ENCODE peak calls at places on chromosomes 1 and 21, in eight cellular contexts. O, K, L, M, E, Z, H and S are unnamed samples.

GRCh38 chr1:224387302-224387912 is 30.7 kb downstream of the CNIH4 start:
- DNase-seq in M (no peak), O (no peak), K (no peak), L (no peak), Z (no peak), H (no peak), E (no peak), S (no peak)

GRCh38 chr1:205918955-205919746 is 24.1 kb downstream of the SLC26A9 start:
- DNase-seq in M (peak), L (peak), E (peak), H (peak), O (peak), K (peak), Z (no peak), S (peak)

GRCh38 chr1:117632269-117633067 is 26.6 kb downstream of the TENT5C start:
- DNase-seq in M (no peak), O (no peak), H (no peak), Z (no peak), K (no peak), E (no peak), L (no peak), S (no peak)

GRCh38 chr1:17935230-17935629 is 172.4 kb upstream of the IGSF21 start:
- DNase-seq in K (no peak), Z (no peak), M (no peak), L (no peak), O (no peak), H (no peak), E (no peak), S (no peak)

GRCh38 chr21:40047993-40048730 is 180.9 kb downstream of the PCP4 start:
- DNase-seq in E (no peak), K (no peak), L (no peak), H (no peak), Z (peak), O (no peak), M (no peak), S (no peak)

GRCh38 chr1:26305667-26306289 is 658 bp downstream of the UBXN11 start:
- DNase-seq in Z (no peak), H (no peak), L (no peak), M (no peak), E (no peak), O (no peak), K (no peak), S (no peak)

GRCh38 chr1:184283999-184284398 is 102.8 kb upstream of the C1orf21 start:
- DNase-seq in K (no peak), M (no peak), Z (no peak), E (no peak), L (no peak), H (peak), O (no peak), S (no peak)

GRCh38 chr1:24641646-24642151 is 1.4 kb upstream of the SRRM1 start:
- DNase-seq in H (peak), L (peak), E (no peak), O (no peak), Z (no peak), M (peak), K (peak), S (peak)

GRCh38 chr1:230682882-230683610 is 30.9 kb downstream of the AGT start:
- DNase-seq in L (no peak), M (no peak), E (no peak), O (peak), Z (peak), K (no peak), H (no peak), S (no peak)

GRCh38 chr1:163537809-163538208 is 216.1 kb downstream of the NUF2 start:
- DNase-seq in H (no peak), O (no peak), K (no peak), Z (no peak), M (no peak), L (no peak), E (no peak), S (no peak)

GRCh38 chr1:240878631-240879030 is 266.7 kb upstream of the GREM2 start:
- DNase-seq in O (no peak), L (no peak), E (no peak), H (no peak), K (no peak), Z (no peak), M (no peak), S (no peak)

GRCh38 chr1:41537257-41537656 is 52.8 kb upstream of the EDN2 start:
- DNase-seq in Z (no peak), O (no peak), K (peak), E (no peak), L (peak), M (no peak), H (no peak), S (no peak)

GRCh38 chr1:44500181-44501021 is 95.3 kb downstream of the RNF220 start:
- DNase-seq in Z (no peak), L (no peak), E (no peak), K (no peak), H (peak), O (no peak), M (peak), S (no peak)

GRCh38 chr1:181028241-181029014 is 5.4 kb upstream of the MR1 start:
- DNase-seq in M (no peak), L (no peak), O (no peak), Z (no peak), E (no peak), K (no peak), H (no peak), S (no peak)

GRCh38 chr21:16309250-16309971 is 579.6 kb downstream of the USP25 start:
- DNase-seq in K (no peak), M (no peak), H (no peak), O (no peak), Z (no peak), L (no peak), E (no peak), S (no peak)

GRCh38 chr1:235336903-235337302 is 8.5 kb downstream of the GGPS1 start:
- DNase-seq in K (no peak), E (no peak), O (no peak), Z (no peak), H (no peak), M (no peak), L (no peak), S (no peak)

GRCh38 chr1:14602131-14602530 is 3.6 kb downstream of the KAZN start:
- DNase-seq in M (no peak), H (no peak), Z (no peak), O (no peak), L (peak), K (no peak), E (no peak), S (no peak)

GRCh38 chr1:16409536-16410152 is 27.6 kb downstream of the SPATA21 start:
- DNase-seq in Z (no peak), M (no peak), H (no peak), K (no peak), L (no peak), O (no peak), E (no peak), S (no peak)

GRCh38 chr1:109900489-109900888 is 10.2 kb upstream of the CSF1 start:
- DNase-seq in M (no peak), E (no peak), L (no peak), Z (no peak), K (no peak), O (no peak), H (no peak), S (no peak)

GRCh38 chr1:159862557-159862956 is at the start of gene VSIG8:
- DNase-seq in M (no peak), O (no peak), E (no peak), L (no peak), H (no peak), Z (no peak), K (no peak), S (no peak)

GRCh38 chr1:177209357-177209756 is 38.6 kb downstream of the BRINP2 start:
- DNase-seq in H (no peak), K (no peak), L (peak), E (peak), M (no peak), Z (peak), O (peak), S (no peak)

GRCh38 chr21:17610862-17611261 is 1.8 kb downstream of the BTG3 start:
- DNase-seq in O (no peak), H (no peak), K (no peak), Z (no peak), E (no peak), L (no peak), M (no peak), S (no peak)

GRCh38 chr1:36516372-36517018 is 33.8 kb upstream of the CSF3R start:
- DNase-seq in Z (no peak), H (peak), O (peak), E (peak), M (peak), L (no peak), K (peak), S (peak)

GRCh38 chr1:244662604-244663003 is 9.7 kb downstream of the DESI2 start:
- DNase-seq in K (no peak), O (no peak), L (no peak), Z (no peak), E (no peak), M (no peak), H (no peak), S (no peak)

GRCh38 chr1:153100241-153100640 is 5.9 kb upstream of the SPRR2E start:
- DNase-seq in L (no peak), K (no peak), E (no peak), M (no peak), Z (peak), O (peak), H (no peak), S (no peak)

GRCh38 chr1:66313446-66313845 is 220.5 kb upstream of the SGIP1 start:
- DNase-seq in K (no peak), E (no peak), Z (no peak), M (no peak), L (no peak), H (no peak), O (no peak), S (no peak)

GRCh38 chr1:17404820-17405219 is 32.8 kb downstream of the PADI6 start:
- DNase-seq in L (no peak), M (no peak), E (no peak), H (no peak), O (no peak), Z (no peak), K (no peak), S (no peak)

GRCh38 chr1:33388989-33389771 is 41.7 kb downstream of the PHC2 start:
- DNase-seq in O (no peak), H (no peak), Z (no peak), L (peak), K (no peak), E (no peak), M (no peak), S (no peak)

GRCh38 chr1:109792056-109792831 is 28.5 kb upstream of the EPS8L3 start:
- DNase-seq in O (peak), H (peak), Z (no peak), K (no peak), E (peak), M (peak), L (peak), S (no peak)

GRCh38 chr1:167450843-167451242 is 67.5 kb downstream of the CD247 start:
- DNase-seq in O (no peak), H (no peak), K (no peak), E (no peak), M (no peak), L (no peak), Z (no peak), S (no peak)

GRCh38 chr1:87176514-87176913 is 152.2 kb upstream of the LMO4 start:
- DNase-seq in L (no peak), M (no peak), E (no peak), H (no peak), O (no peak), Z (no peak), K (no peak), S (no peak)

GRCh38 chr21:44556879-44557278 is 1.7 kb downstream of the KRTAP10-3 start:
- DNase-seq in E (no peak), Z (no peak), K (peak), O (no peak), H (no peak), L (no peak), M (no peak), S (no peak)

DNA sequence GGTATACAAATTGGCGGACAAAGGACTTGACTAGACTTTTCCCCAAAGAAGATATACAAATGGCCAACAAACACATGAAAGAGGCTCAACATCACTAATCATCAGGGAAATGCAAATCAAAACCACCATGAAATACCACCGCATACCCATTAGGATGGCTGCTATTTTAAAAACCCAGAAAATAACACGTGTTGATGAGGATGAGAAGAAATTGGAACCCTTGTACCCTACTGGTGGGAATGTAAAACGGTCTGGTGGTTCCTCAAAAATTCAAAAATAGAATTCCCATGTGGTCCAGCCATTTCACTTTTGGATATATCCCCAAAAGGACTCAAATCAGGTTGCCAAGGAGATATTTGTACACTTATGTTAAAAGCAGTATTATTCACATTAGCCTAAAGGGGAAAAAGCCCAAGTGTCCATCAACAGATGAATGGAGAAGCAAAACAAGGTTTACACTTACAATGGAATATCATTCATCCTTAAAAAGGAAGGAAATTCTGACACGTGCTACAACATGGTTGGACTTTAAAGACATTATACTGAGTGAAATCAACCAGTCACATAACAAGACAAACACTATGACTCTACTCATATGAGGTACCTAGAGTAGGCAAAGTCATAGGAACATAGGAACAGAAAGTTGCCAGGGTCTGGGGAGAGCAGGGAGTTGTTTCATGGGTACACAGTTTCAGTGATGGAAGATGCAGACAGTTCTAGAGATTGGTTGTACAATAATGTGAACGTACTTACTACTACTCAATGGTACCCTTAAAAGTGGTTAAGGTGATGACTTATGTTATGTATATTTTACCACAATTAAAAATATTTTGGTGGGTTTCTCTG is 17.0 kb downstream of the CD34 start:
- DNase-seq in L (no peak), H (no peak), E (no peak), Z (no peak), K (no peak), M (no peak), O (no peak), S (no peak)
- TF ChIP-seq CTCF in L (no peak), H (no peak), E (no peak), Z (no peak), K (no peak), M (no peak), O (no peak), S (no peak)

GRCh38 chr1:3350441-3351261 is 103.8 kb upstream of the ARHGEF16 start:
- DNase-seq in E (no peak), K (no peak), M (no peak), Z (no peak), H (no peak), O (no peak), L (peak), S (no peak)
- TF ChIP-seq CTCF in E (no peak), K (no peak), M (no peak), Z (no peak), H (no peak), O (no peak), L (peak), S (no peak)

DNA sequence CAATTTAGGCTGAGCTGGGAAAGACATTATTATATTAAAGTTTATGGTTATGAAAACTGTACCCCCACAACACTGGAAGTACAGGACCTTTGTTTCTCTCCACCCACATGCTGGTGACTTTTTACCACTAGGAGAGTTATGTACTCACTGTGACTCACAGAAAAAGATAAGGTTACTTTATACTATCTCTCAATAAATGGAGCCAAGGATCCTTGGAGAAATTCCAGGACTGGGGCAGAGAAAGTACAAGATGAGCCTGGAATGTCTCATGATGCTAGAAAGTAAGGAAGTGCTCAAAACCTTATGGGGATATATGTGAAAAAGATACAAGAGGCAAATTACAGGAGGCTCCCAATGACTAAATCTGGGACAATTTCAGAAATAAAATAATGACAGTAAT is 63.9 kb upstream of the C1orf105 start:
- DNase-seq in Z (no peak), L (no peak), E (peak), H (no peak), M (no peak), O (no peak), K (no peak), S (no peak)
- TF ChIP-seq CTCF in Z (peak), L (no peak), E (no peak), H (no peak), M (no peak), O (no peak), K (no peak), S (no peak)

GRCh38 chr1:81551942-81552341 is 248.8 kb upstream of the ADGRL2 start:
- DNase-seq in H (no peak), M (no peak), E (no peak), Z (no peak), L (no peak), K (no peak), O (no peak), S (no peak)

GRCh38 chr1:81554534-81554933 is 246.2 kb upstream of the ADGRL2 start:
- DNase-seq in K (no peak), E (no peak), O (no peak), M (no peak), Z (no peak), L (no peak), H (no peak), S (no peak)

GRCh38 chr1:81550753-81551152 is 250.0 kb upstream of the ADGRL2 start:
- DNase-seq in H (no peak), L (no peak), M (no peak), O (peak), E (no peak), K (no peak), Z (peak), S (no peak)

GRCh38 chr1:81554108-81554507 is 246.6 kb upstream of the ADGRL2 start:
- DNase-seq in K (no peak), E (no peak), M (no peak), O (no peak), L (no peak), H (no peak), Z (no peak), S (no peak)

DNA sequence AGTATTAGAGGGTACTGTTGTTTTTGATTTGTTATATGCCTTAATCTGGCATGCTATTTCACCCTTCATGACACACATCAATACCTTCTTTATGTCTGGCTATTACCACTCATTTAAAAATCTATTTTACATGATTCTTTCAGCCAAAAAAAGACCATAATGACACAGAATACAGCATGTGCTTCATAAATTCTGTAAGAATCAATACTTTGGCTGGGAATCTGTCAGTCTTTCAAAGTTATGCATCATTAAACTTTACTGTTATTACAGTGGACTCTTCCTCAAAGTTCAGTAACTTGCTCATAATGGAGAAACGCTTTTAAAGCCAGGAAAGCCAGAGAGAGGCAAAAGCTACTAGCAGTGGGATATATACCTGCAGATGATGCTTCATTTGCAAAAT is 247.2 kb upstream of the ADGRL2 start:
- DNase-seq in Z (no peak), K (no peak), M (no peak), E (no peak), O (no peak), L (no peak), H (no peak), S (no peak)
- TF ChIP-seq CTCF in Z (no peak), K (no peak), M (no peak), E (no peak), O (no peak), L (no peak), H (no peak), S (no peak)

DNA sequence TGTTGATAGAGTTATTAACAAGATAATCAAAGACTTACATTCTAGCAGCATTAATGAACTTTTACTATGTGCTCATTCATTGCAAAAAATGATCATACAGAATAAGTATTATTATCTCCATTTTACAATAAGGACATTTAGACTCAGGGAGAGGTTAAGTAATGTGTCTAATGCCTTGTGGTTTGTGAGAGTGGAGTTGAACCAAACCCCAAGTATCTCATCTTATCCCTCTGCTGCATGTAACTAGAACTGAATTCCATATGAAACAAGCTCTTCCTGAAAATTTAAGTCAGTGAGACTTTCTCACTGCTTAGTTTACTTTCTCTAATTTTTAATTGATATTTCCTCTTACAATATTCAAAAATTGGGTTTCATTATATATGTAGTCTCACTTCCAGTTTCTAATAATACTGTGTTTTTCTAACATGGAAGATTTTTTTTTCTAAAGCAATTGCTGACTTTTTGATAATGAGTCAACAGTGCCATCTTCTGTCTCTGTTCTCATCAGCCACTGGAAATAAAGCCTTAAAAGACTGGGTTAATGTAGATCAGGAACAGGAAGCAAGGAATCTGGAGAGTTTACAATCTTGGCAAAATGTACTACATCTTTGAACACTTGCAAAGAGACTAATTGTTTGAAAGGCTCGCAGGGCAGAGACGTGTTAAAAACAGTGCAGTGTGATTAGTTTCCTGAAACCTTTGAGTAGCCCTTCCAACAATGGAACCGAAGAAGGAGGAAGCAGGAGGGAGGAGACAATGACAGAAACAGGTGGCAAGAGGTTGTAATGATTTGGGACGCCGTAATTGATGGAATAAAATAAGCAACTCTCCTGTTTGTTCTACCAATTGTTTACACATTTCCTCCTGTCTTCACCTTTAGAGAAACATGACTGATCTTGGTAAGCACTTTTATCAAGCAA is 567.6 kb downstream of the MRPL39 start:
- DNase-seq in E (no peak), Z (peak), K (no peak), O (no peak), M (no peak), H (no peak), L (no peak), S (peak)
- TF ChIP-seq CTCF in E (no peak), Z (peak), K (no peak), O (peak), M (no peak), H (no peak), L (no peak), S (peak)

GRCh38 chr1:79507770-79508169 is 501.2 kb upstream of the ADGRL4 start:
- DNase-seq in O (no peak), H (no peak), K (no peak), L (no peak), M (no peak), E (no peak), Z (no peak), S (no peak)
- TF ChIP-seq CTCF in O (no peak), H (no peak), K (no peak), L (no peak), M (no peak), E (no peak), Z (no peak), S (no peak)

GRCh38 chr1:76138217-76138616 is 63.7 kb downstream of the ST6GALNAC3 start:
- DNase-seq in Z (no peak), E (no peak), K (no peak), L (no peak), H (no peak), M (no peak), O (no peak), S (no peak)

GRCh38 chr1:76137746-76138145 is 63.2 kb downstream of the ST6GALNAC3 start:
- DNase-seq in H (no peak), L (no peak), Z (no peak), M (no peak), O (no peak), K (no peak), E (no peak), S (no peak)

GRCh38 chr1:76142771-76143540 is 68.4 kb downstream of the ST6GALNAC3 start:
- DNase-seq in H (no peak), M (no peak), E (no peak), K (no peak), Z (no peak), O (no peak), L (no peak), S (no peak)

GRCh38 chr1:76141898-76142297 is 67.4 kb downstream of the ST6GALNAC3 start:
- DNase-seq in Z (no peak), E (no peak), L (no peak), H (no peak), M (no peak), O (no peak), K (no peak), S (no peak)

GRCh38 chr1:76140227-76140626 is 65.7 kb downstream of the ST6GALNAC3 start:
- DNase-seq in M (no peak), L (no peak), Z (no peak), E (no peak), O (no peak), H (no peak), K (no peak), S (no peak)
- TF ChIP-seq CTCF in M (no peak), L (no peak), Z (no peak), E (no peak), O (no peak), H (no peak), K (no peak), S (no peak)